ENCODE peak calls at places on chromosomes 12 and 14, in eight cellular contexts. X, N, G, U, E, B, V and C are unnamed samples. For H3K9me3 and H3K36me3, the result is how much of the 10 kb centered on the place peaks cover.

GRCh38 chr12:128810182-128811127 is 13.3 kb downstream of the SLC15A4 start:
- DNase-seq in X (no peak), N (peak), G (no peak), U (no peak), E (peak), B (no peak), V (no peak), C (no peak)

GRCh38 chr12:84661732-84662326 is 250.8 kb downstream of the SLC6A15 start:
- DNase-seq in X (no peak), N (no peak), G (peak), U (no peak), E (no peak), B (no peak), V (no peak), C (no peak)

GRCh38 chr14:22737052-22737451 is 29.4 kb upstream of the OXA1L start:
- DNase-seq in X (no peak), N (no peak), G (no peak), U (no peak), E (no peak), B (no peak), V (no peak), C (peak)

GRCh38 chr12:12819752-12820311 is 6.7 kb downstream of the DDX47 start:
- DNase-seq in X (no peak), N (no peak), G (peak), U (no peak), E (no peak), B (no peak), V (no peak), C (no peak)

GRCh38 chr12:58313091-58313855 is 371.9 kb downstream of the ATP23 start:
- DNase-seq in X (no peak), N (no peak), G (peak), U (no peak), E (no peak), B (no peak), V (no peak), C (no peak)

GRCh38 chr12:990308-990648 is 745 bp upstream of the ERC1 start:
- DNase-seq in X (peak), N (peak), G (peak), U (peak), E (no peak), B (no peak), V (no peak), C (peak)

GRCh38 chr14:23095196-23096108 is at the start of gene C14orf119:
- DNase-seq in X (peak), N (peak), G (peak), U (peak), E (peak), B (peak), V (no peak), C (peak)

GRCh38 chr12:131415781-131416180 is 295.1 kb upstream of the SFSWAP start:
- DNase-seq in X (no peak), N (peak), G (no peak), U (no peak), E (no peak), B (peak), V (no peak), C (peak)

GRCh38 chr12:108696111-108696995 is 35.0 kb downstream of the CORO1C start:
- DNase-seq in X (no peak), N (no peak), G (peak), U (no peak), E (no peak), B (no peak), V (no peak), C (no peak)

GRCh38 chr12:110666892-110667291 is 22.0 kb downstream of the HVCN1 start:
- DNase-seq in X (no peak), N (no peak), G (no peak), U (no peak), E (no peak), B (no peak), V (no peak), C (no peak)

GRCh38 chr12:94649349-94650142 is 811 bp downstream of the TMCC3 start:
- DNase-seq in X (peak), N (peak), G (peak), U (peak), E (peak), B (no peak), V (peak), C (no peak)

GRCh38 chr12:109797905-109798669 is 35.1 kb downstream of the TRPV4 start:
- DNase-seq in X (peak), N (no peak), G (no peak), U (no peak), E (no peak), B (no peak), V (no peak), C (no peak)

GRCh38 chr12:6069452-6070093 is 54.9 kb downstream of the VWF start:
- DNase-seq in X (no peak), N (no peak), G (peak), U (no peak), E (no peak), B (no peak), V (no peak), C (no peak)

GRCh38 chr12:56773113-56773512 is 10.0 kb downstream of the HSD17B6 start:
- DNase-seq in X (no peak), N (no peak), G (no peak), U (no peak), E (no peak), B (no peak), V (no peak), C (no peak)

GRCh38 chr12:42779186-42779859 is 189.8 kb upstream of the PRICKLE1 start:
- DNase-seq in X (no peak), N (no peak), G (peak), U (no peak), E (no peak), B (no peak), V (no peak), C (no peak)

GRCh38 chr12:16884056-16884455 is 278.1 kb upstream of the LMO3 start:
- DNase-seq in X (no peak), N (no peak), G (no peak), U (no peak), E (no peak), B (no peak), V (no peak), C (no peak)

GRCh38 chr12:59193476-59194050 is 273.3 kb upstream of the LRIG3 start:
- DNase-seq in X (no peak), N (no peak), G (no peak), U (no peak), E (no peak), B (no peak), V (no peak), C (no peak)

GRCh38 chr14:61528591-61529021 is 166.7 kb upstream of the HIF1A start:
- DNase-seq in X (no peak), N (no peak), G (peak), U (no peak), E (peak), B (no peak), V (no peak), C (no peak)

GRCh38 chr12:123853401-123854070 is 91.4 kb downstream of the DNAH10 start:
- DNase-seq in X (no peak), N (no peak), G (no peak), U (no peak), E (no peak), B (no peak), V (no peak), C (no peak)

GRCh38 chr12:1505151-1505450 is 89.3 kb downstream of the FBXL14 start:
- DNase-seq in X (no peak), N (no peak), G (no peak), U (no peak), E (no peak), B (no peak), V (no peak), C (no peak)

GRCh38 chr12:132952371-132953162 is 3.5 kb downstream of the ZNF605 start:
- DNase-seq in X (no peak), N (no peak), G (no peak), U (no peak), E (no peak), B (no peak), V (no peak), C (no peak)

GRCh38 chr12:132953163-132953425 is 3.0 kb downstream of the ZNF605 start:
- DNase-seq in X (no peak), N (no peak), G (no peak), U (no peak), E (no peak), B (no peak), V (no peak), C (no peak)

GRCh38 chr12:132949936-132950837 is 5.9 kb downstream of the ZNF605 start:
- DNase-seq in X (no peak), N (no peak), G (no peak), U (no peak), E (no peak), B (no peak), V (no peak), C (no peak)

GRCh38 chr12:132951649-132952048 is 4.5 kb downstream of the ZNF605 start:
- DNase-seq in X (no peak), N (no peak), G (no peak), U (no peak), E (no peak), B (no peak), V (no peak), C (no peak)

GRCh38 chr12:132950844-132951535 is 5.1 kb downstream of the ZNF605 start:
- DNase-seq in X (no peak), N (no peak), G (no peak), U (no peak), E (no peak), B (no peak), V (no peak), C (no peak)
- H3K9me3 ChIP-seq in X (under half), N (under half), G (half or more), U (under half), E (under half), B (under half), V (under half), C (half or more)

GRCh38 chr14:21680072-21680471 is 6.5 kb upstream of the OR4E1 start:
- DNase-seq in X (no peak), N (no peak), G (peak), U (no peak), E (no peak), B (no peak), V (no peak), C (no peak)
- H3K27ac ChIP-seq in X (no peak), N (no peak), G (no peak), U (no peak), E (no peak), B (no peak), V (no peak), C (no peak)

GRCh38 chr14:24190416-24190815 is 1.8 kb upstream of the IPO4 start:
- DNase-seq in X (no peak), N (no peak), G (no peak), U (no peak), E (no peak), B (no peak), V (no peak), C (no peak)
- H3K36me3 ChIP-seq in X (under half), N (half or more), G (under half), U (under half), E (under half), B (under half), V (under half), C (under half)

DNA sequence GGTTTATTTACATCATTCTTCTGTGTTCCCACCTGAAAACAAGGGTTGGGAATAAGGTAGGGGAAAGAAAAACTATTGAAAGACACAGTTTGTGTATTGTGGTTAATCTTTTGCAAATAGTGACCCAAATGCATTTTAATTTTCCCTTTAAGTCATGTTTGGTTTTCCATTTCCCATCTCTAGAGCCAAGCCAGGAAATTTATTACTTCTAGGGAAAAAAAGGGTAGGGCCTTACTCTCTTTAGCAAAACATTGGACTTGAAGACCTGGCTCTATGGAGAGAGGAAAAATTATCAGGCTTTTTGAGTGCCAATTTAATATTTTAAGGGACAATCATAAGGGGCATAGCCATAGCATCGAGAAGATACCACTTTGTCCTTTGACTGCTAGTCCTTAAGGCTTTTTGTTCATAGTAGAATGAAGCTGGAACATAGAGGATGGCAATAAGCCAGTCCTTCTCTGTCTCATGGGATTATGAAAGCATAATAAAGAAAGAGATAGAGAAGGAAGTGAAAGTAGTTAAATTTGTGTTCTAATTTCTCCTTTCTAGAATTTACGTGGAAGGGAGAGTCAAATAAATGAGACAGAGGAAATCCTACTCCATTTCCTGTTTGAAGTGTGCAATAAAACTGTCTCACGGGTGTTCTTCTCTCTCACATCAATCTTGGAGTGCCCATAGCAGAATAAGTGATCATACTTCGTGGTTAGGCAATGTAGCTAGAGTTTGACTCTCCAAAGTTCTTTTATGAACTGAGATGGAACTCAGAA is 50.9 kb upstream of the PPFIA2 start:
- DNase-seq in X (no peak), N (no peak), G (no peak), U (no peak), E (no peak), B (no peak), V (no peak), C (no peak)
- H3K9me3 ChIP-seq in X (under half), N (under half), G (under half), U (under half), E (under half), B (under half), V (under half), C (under half)

GRCh38 chr14:104978774-104979691 is 859 bp upstream of the AHNAK2 start:
- DNase-seq in X (no peak), N (no peak), G (no peak), U (no peak), E (no peak), B (no peak), V (no peak), C (no peak)
- H3K27ac ChIP-seq in X (no peak), N (no peak), G (no peak), U (no peak), E (no peak), B (peak), V (no peak), C (no peak)

GRCh38 chr14:104692261-104692938 is 3.0 kb downstream of the INF2 start:
- DNase-seq in X (no peak), N (no peak), G (no peak), U (no peak), E (no peak), B (no peak), V (no peak), C (no peak)
- H3K36me3 ChIP-seq in X (under half), N (under half), G (under half), U (under half), E (under half), B (under half), V (under half), C (under half)

GRCh38 chr12:117045998-117046374 is 53.2 kb downstream of the TESC start:
- DNase-seq in X (no peak), N (peak), G (no peak), U (no peak), E (no peak), B (no peak), V (no peak), C (no peak)

GRCh38 chr12:117045175-117045997 is 53.8 kb downstream of the TESC start:
- DNase-seq in X (no peak), N (peak), G (no peak), U (no peak), E (no peak), B (no peak), V (no peak), C (no peak)

GRCh38 chr12:117043598-117043901 is 55.7 kb downstream of the TESC start:
- DNase-seq in X (no peak), N (no peak), G (no peak), U (no peak), E (no peak), B (no peak), V (no peak), C (no peak)

GRCh38 chr12:117044790-117045174 is 54.4 kb downstream of the TESC start:
- DNase-seq in X (no peak), N (no peak), G (no peak), U (no peak), E (no peak), B (no peak), V (no peak), C (no peak)

GRCh38 chr12:117044311-117044710 is 54.9 kb downstream of the TESC start:
- DNase-seq in X (no peak), N (no peak), G (no peak), U (no peak), E (no peak), B (no peak), V (no peak), C (no peak)
- H3K9me3 ChIP-seq in X (under half), N (under half), G (under half), U (under half), E (under half), B (under half), V (under half), C (under half)

DNA sequence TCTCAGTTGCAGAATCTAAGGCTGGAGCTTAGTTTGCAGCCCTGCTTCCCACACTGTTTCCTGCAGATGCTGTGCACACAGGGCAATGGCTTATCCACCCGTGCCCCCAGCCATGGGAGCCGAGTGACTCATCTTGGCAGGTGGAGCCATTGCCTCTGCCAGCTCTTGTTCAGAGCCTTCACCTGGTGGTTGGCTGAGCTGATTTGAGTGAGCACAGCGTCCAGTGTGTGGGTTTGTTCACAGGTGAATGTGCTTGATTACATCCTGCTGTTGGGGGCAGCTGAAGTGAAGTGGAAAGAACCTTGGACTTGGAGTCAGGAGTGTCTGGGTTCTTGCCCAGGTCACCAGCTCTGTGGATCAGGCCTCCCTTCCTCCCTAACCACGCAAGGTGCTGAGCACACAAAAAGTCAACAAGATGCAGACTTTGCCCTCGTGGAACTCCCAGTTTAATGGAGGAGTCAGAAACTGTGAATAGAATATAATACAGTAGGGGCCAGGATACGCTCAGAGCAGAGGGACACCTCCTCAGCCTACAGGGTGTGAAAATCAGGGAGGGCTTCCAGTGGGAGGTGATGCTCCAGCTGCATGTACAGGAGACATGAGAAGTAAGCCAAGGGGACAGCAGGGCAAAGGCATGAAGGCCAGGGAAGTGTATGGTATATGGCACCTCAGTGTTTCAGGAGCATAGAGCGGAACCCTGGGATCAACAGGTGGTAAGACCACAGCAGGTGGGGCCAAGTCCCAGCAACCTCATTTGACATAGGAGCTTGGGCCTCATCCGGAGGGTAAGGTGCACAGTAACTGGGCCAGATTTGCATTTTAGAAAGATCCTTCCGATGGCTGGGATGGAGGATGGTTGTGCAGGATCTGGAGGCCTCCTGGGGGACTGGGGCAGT is 22.8 kb downstream of the JDP2 start:
- DNase-seq in X (no peak), N (no peak), G (peak), U (no peak), E (no peak), B (no peak), V (no peak), C (no peak)
- H3K27ac ChIP-seq in X (no peak), N (no peak), G (no peak), U (no peak), E (no peak), B (no peak), V (no peak), C (no peak)

GRCh38 chr12:90828621-90829020 is 126.4 kb downstream of the CCER1 start:
- DNase-seq in X (no peak), N (no peak), G (no peak), U (no peak), E (no peak), B (no peak), V (no peak), C (no peak)

GRCh38 chr12:90826031-90826430 is 128.9 kb downstream of the CCER1 start:
- DNase-seq in X (no peak), N (no peak), G (no peak), U (no peak), E (no peak), B (no peak), V (no peak), C (no peak)

GRCh38 chr12:90829044-90829443 is 125.9 kb downstream of the CCER1 start:
- DNase-seq in X (no peak), N (no peak), G (no peak), U (no peak), E (no peak), B (no peak), V (no peak), C (no peak)

GRCh38 chr12:90823859-90824258 is 131.1 kb downstream of the CCER1 start:
- DNase-seq in X (no peak), N (no peak), G (no peak), U (no peak), E (no peak), B (no peak), V (no peak), C (no peak)

GRCh38 chr12:90827567-90827966 is 127.4 kb downstream of the CCER1 start:
- DNase-seq in X (no peak), N (no peak), G (no peak), U (no peak), E (no peak), B (no peak), V (no peak), C (no peak)
- H3K36me3 ChIP-seq in X (under half), N (under half), G (under half), U (under half), E (under half), B (under half), V (under half), C (under half)

GRCh38 chr14:104515811-104516780 is 63.5 kb upstream of the C14orf180 start:
- DNase-seq in X (no peak), N (no peak), G (no peak), U (no peak), E (no peak), B (no peak), V (peak), C (no peak)

GRCh38 chr14:104518659-104519350 is 60.8 kb upstream of the C14orf180 start:
- DNase-seq in X (peak), N (no peak), G (no peak), U (no peak), E (no peak), B (no peak), V (peak), C (no peak)

GRCh38 chr14:104517426-104517825 is 62.1 kb upstream of the C14orf180 start:
- DNase-seq in X (no peak), N (no peak), G (no peak), U (no peak), E (no peak), B (no peak), V (peak), C (no peak)

GRCh38 chr14:104516906-104517305 is 62.7 kb upstream of the C14orf180 start:
- DNase-seq in X (no peak), N (no peak), G (no peak), U (no peak), E (no peak), B (no peak), V (peak), C (no peak)

DNA sequence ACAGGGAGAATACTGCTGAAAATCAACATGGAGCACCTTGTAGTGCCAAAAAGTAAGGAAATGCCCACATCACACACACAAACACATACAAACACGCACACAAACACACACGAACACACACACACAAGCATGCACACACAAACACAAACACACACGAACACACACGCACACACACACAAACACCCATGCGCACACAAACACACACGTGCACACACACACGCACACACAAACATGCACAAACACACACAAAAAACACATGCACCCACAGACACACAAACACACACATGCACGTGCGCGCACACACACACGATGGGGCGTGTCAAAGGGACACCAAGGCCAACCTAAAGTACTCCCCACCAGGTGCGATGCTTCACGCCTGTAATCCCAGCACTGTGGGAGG is 61.7 kb upstream of the C14orf180 start:
- DNase-seq in X (no peak), N (no peak), G (no peak), U (no peak), E (no peak), B (no peak), V (peak), C (no peak)
- H3K9me3 ChIP-seq in X (under half), N (under half), G (under half), U (under half), E (under half), B (under half), V (under half), C (under half)